ENCODE peak calls at places on chromosomes 12 and 14, in nine cellular contexts. T, Y, L, S, B, H, A, D and Q are unnamed samples.

GRCh38 chr12:20627001-20627588 is 68.0 kb upstream of the SLCO1C1 start:
- DNase-seq in T (no peak), Y (no peak), L (peak), S (no peak), B (no peak), H (no peak), A (no peak), D (no peak), Q (no peak)

GRCh38 chr12:27504506-27504905 is 19.5 kb upstream of the PPFIBP1 start:
- DNase-seq in T (peak), Y (no peak), L (no peak), S (no peak), B (no peak), H (no peak), A (peak), D (no peak), Q (no peak)

GRCh38 chr14:49861923-49862673 is 9.5 kb upstream of the NEMF start:
- DNase-seq in T (peak), Y (peak), L (peak), S (peak), B (peak), H (peak), A (peak), D (peak), Q (peak)

GRCh38 chr14:104389326-104390220 is 190.0 kb upstream of the C14orf180 start:
- DNase-seq in T (no peak), Y (no peak), L (no peak), S (no peak), B (no peak), H (peak), A (no peak), D (no peak), Q (no peak)

GRCh38 chr14:57221931-57222330 is 46.8 kb downstream of the EXOC5 start:
- DNase-seq in T (no peak), Y (no peak), L (no peak), S (no peak), B (no peak), H (no peak), A (no peak), D (no peak), Q (no peak)

GRCh38 chr14:104240426-104241157 is 102.2 kb downstream of the KIF26A start:
- DNase-seq in T (no peak), Y (peak), L (no peak), S (no peak), B (no peak), H (no peak), A (no peak), D (no peak), Q (no peak)

GRCh38 chr12:93183940-93184663 is 193.6 kb upstream of the NUDT4 start:
- DNase-seq in T (no peak), Y (no peak), L (peak), S (no peak), B (no peak), H (peak), A (peak), D (peak), Q (no peak)

GRCh38 chr12:26434299-26434915 is 239.0 kb downstream of the SSPN start:
- DNase-seq in T (peak), Y (peak), L (peak), S (peak), B (peak), H (no peak), A (peak), D (no peak), Q (peak)

GRCh38 chr12:131092911-131093901 is 139.5 kb downstream of the ADGRD1 start:
- DNase-seq in T (no peak), Y (no peak), L (peak), S (no peak), B (peak), H (peak), A (peak), D (no peak), Q (no peak)

GRCh38 chr14:72256055-72256454 is 323.8 kb downstream of the RGS6 start:
- DNase-seq in T (no peak), Y (no peak), L (no peak), S (peak), B (peak), H (no peak), A (peak), D (no peak), Q (no peak)

GRCh38 chr12:119006749-119007148 is 25.4 kb downstream of the SRRM4 start:
- DNase-seq in T (no peak), Y (no peak), L (no peak), S (no peak), B (no peak), H (no peak), A (no peak), D (no peak), Q (no peak)

GRCh38 chr12:102539651-102540553 is 59.5 kb upstream of the IGF1 start:
- DNase-seq in T (peak), Y (no peak), L (no peak), S (peak), B (no peak), H (no peak), A (peak), D (no peak), Q (no peak)

GRCh38 chr12:63752283-63752682 is 27.4 kb upstream of the RXYLT1 start:
- DNase-seq in T (no peak), Y (no peak), L (peak), S (no peak), B (no peak), H (no peak), A (no peak), D (no peak), Q (no peak)

GRCh38 chr14:89337912-89338311 is 79.1 kb downstream of the FOXN3 start:
- DNase-seq in T (no peak), Y (no peak), L (no peak), S (no peak), B (no peak), H (no peak), A (peak), D (no peak), Q (no peak)

GRCh38 chr12:2284321-2284813 is 231.6 kb downstream of the CACNA1C start:
- DNase-seq in T (peak), Y (no peak), L (peak), S (peak), B (no peak), H (no peak), A (peak), D (no peak), Q (no peak)

GRCh38 chr12:132698336-132698735 is 10.9 kb downstream of the PXMP2 start:
- DNase-seq in T (no peak), Y (no peak), L (no peak), S (no peak), B (no peak), H (no peak), A (no peak), D (no peak), Q (no peak)

GRCh38 chr14:83255015-83255726 is 1721.5 kb upstream of the SEL1L start:
- DNase-seq in T (no peak), Y (no peak), L (peak), S (no peak), B (no peak), H (no peak), A (no peak), D (no peak), Q (no peak)